ENCODE peak calls at places on chromosomes 1 and 21, in four cellular contexts. X, Z, D and A are unnamed samples.
A peak's percentile ranks its signal among the peaks of the same experiment; 100 is the strongest.

GRCh38 chr1:16242556-16243407 is 5.8 kb upstream of the CPLANE2 start:
- DNase-seq in X (no peak), Z (no peak), D (no peak), A (no peak)

GRCh38 chr1:42931108-42931539 is 27.5 kb downstream of the SLC2A1 start:
- DNase-seq in X (no peak), Z (no peak), D (no peak), A (no peak)

GRCh38 chr1:179879797-179880196 is 2.2 kb upstream of the TOR1AIP2 start:
- DNase-seq in X (no peak), Z (no peak), D (no peak), A (no peak)

GRCh38 chr1:15573477-15573876 is 11.4 kb downstream of the AGMAT start:
- DNase-seq in X (no peak), Z (no peak), D (no peak), A (no peak)

GRCh38 chr1:184531296-184531695 is 144.5 kb downstream of the C1orf21 start:
- DNase-seq in X (no peak), Z (no peak), D (no peak), A (no peak)

GRCh38 chr1:93357242-93357641 is 11.5 kb downstream of the DR1 start:
- DNase-seq in X (no peak), Z (no peak), D (no peak), A (no peak)

GRCh38 chr1:203643213-203644045 is 16.8 kb downstream of the ATP2B4 start:
- DNase-seq in X (no peak), Z (no peak), D (no peak), A (no peak)

GRCh38 chr1:125118147-125118993 is 3933.6 kb downstream of the SRGAP2C start:
- DNase-seq in X (no peak), Z (no peak), D (peak; percentile 45), A (no peak)

GRCh38 chr1:59692591-59692990 is 122.2 kb upstream of the HOOK1 start:
- DNase-seq in X (no peak), Z (no peak), D (no peak), A (no peak)

GRCh38 chr1:29478879-29479278 is 242.6 kb downstream of the PTPRU start:
- DNase-seq in X (no peak), Z (no peak), D (no peak), A (no peak)

GRCh38 chr1:61184035-61184713 is 101.8 kb downstream of the NFIA start:
- DNase-seq in X (peak; percentile 92), Z (no peak), D (peak; percentile 90), A (peak; percentile 95)

GRCh38 chr1:226821719-226822085 is 48.7 kb upstream of the PSEN2 start:
- DNase-seq in X (no peak), Z (no peak), D (no peak), A (no peak)

GRCh38 chr1:206685256-206685748 is 597 bp downstream of the MAPKAPK2 start:
- DNase-seq in X (peak; percentile 47), Z (no peak), D (peak; percentile 78), A (peak; percentile 65)

GRCh38 chr1:85078903-85079302 is 30.6 kb upstream of the MCOLN3 start:
- DNase-seq in X (no peak), Z (no peak), D (no peak), A (no peak)

GRCh38 chr1:15617874-15618684 is 821 bp downstream of the DDI2 start:
- DNase-seq in X (no peak), Z (no peak), D (no peak), A (peak; percentile 62)

GRCh38 chr1:207420109-207420508 is 34.0 kb upstream of the CR2 start:
- DNase-seq in X (no peak), Z (no peak), D (no peak), A (no peak)

GRCh38 chr1:109959974-109960744 is 24.4 kb upstream of the AHCYL1 start:
- DNase-seq in X (no peak), Z (peak; percentile 89), D (no peak), A (no peak)

GRCh38 chr1:43205671-43206070 is 33.5 kb downstream of the CFAP57 start:
- DNase-seq in X (no peak), Z (no peak), D (no peak), A (no peak)

GRCh38 chr1:196115641-196116040 is 492.6 kb downstream of the KCNT2 start:
- DNase-seq in X (peak; percentile 65), Z (no peak), D (no peak), A (no peak)

GRCh38 chr1:61241864-61242472 is 159.6 kb downstream of the NFIA start:
- DNase-seq in X (no peak), Z (no peak), D (no peak), A (no peak)

GRCh38 chr1:204706838-204707509 is 21.4 kb upstream of the LRRN2 start:
- DNase-seq in X (no peak), Z (no peak), D (no peak), A (no peak)

GRCh38 chr1:225866061-225866844 is 15.9 kb downstream of the TMEM63A start:
- DNase-seq in X (no peak), Z (no peak), D (no peak), A (no peak)

GRCh38 chr1:180515857-180516388 is 13.5 kb upstream of the ACBD6 start:
- DNase-seq in X (no peak), Z (peak; percentile 50), D (no peak), A (peak; percentile 57)

GRCh38 chr1:215877452-215877951 is 310.4 kb downstream of the KCTD3 start:
- DNase-seq in X (no peak), Z (no peak), D (no peak), A (no peak)

GRCh38 chr1:185595835-185596667 is 138.1 kb upstream of the HMCN1 start:
- DNase-seq in X (no peak), Z (peak; percentile 27), D (no peak), A (no peak)

GRCh38 chr1:21072721-21073120 is 104.0 kb downstream of the EIF4G3 start:
- DNase-seq in X (no peak), Z (no peak), D (no peak), A (no peak)

GRCh38 chr1:160997323-160998038 is 23.5 kb downstream of the F11R start:
- DNase-seq in X (peak; percentile 45), Z (no peak), D (peak; percentile 69), A (peak; percentile 75)

GRCh38 chr1:56627636-56628039 is 17.5 kb upstream of the PRKAA2 start:
- DNase-seq in X (no peak), Z (peak; percentile 90), D (no peak), A (no peak)

GRCh38 chr21:34129971-34130597 is 56.7 kb downstream of the MRPS6 start:
- DNase-seq in X (no peak), Z (no peak), D (no peak), A (no peak)

GRCh38 chr1:183293856-183294255 is 107.8 kb downstream of the LAMC2 start:
- DNase-seq in X (no peak), Z (no peak), D (no peak), A (no peak)

GRCh38 chr1:183300828-183301227 is 114.8 kb downstream of the LAMC2 start:
- DNase-seq in X (no peak), Z (no peak), D (no peak), A (no peak)

GRCh38 chr1:183300395-183300794 is 114.3 kb downstream of the LAMC2 start:
- DNase-seq in X (no peak), Z (no peak), D (no peak), A (no peak)

GRCh38 chr1:183293243-183293642 is 107.2 kb downstream of the LAMC2 start:
- DNase-seq in X (no peak), Z (no peak), D (no peak), A (no peak)

DNA sequence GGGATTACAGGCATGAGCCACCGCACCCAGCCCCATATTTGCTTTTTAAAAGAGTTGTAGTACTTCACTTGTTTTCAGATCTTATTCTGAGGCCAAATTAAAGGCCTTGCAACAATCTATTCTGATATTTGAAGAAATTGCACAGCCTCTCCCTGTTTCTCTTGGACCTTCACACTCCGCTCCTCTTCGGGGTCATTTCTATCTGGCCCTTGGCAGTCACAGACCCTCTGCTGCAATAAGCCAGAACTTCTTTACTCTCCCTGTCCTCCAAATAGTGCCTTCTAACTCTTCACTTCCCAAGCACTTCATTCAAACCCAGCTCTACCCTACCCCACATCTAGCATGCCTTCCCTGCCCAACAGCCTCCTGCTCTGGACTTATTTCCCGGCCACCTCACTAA is 110.7 kb downstream of the LAMC2 start:
- DNase-seq in X (no peak), Z (no peak), D (no peak), A (no peak)
- H3K27ac ChIP-seq in X (no peak overlapping the region), Z (no peak overlapping the region), D (no peak overlapping the region), A (no peak overlapping the region)

DNA sequence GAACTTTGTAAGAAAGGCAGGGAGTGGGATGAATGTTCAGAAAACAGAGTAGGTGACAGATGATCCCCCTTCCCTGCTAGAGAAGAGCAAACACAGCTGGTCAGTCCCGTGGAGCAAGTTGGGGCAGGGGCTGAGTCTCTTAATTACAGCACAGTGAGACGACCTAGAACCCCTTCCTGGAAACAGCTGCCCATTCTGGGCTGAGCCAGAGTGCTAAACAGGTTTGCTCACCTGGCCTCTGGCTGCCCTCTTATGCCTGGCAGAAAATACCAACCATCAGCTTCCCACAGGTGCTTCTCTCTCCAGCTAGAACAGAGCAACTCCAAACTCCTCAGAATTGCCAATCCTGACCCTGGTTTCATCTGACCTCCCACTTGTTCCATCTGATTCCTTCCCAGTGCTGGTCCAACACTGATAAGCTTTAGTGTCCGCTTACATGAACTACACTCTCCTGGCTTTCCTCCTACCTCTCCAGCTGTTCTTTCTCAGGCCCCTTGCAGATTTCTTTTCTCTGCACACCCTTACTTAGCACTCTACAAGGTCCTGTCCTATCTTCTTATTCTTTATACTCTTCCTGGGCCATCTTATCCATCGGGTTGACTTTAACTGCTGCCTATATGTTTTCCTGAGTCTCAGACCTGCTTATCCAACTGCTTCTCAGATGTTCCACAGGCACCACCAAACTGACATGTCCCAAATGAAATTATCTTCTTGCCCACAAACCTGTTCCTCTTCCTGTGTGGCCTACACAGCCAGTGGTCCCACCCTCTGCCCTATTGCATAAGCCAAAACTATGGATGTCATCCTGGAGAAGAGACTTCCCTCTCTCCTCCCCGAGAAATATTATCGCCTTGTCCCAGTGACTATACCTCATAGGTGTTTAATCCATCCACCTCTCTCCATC is 22.6 kb upstream of the COL9A2 start:
- DNase-seq in X (no peak), Z (no peak), D (no peak), A (no peak)
- H3K4me3 ChIP-seq in X (no peak overlapping the region), Z (no peak overlapping the region), D (no peak overlapping the region), A (peak overlapping the region; percentile 19)

DNA sequence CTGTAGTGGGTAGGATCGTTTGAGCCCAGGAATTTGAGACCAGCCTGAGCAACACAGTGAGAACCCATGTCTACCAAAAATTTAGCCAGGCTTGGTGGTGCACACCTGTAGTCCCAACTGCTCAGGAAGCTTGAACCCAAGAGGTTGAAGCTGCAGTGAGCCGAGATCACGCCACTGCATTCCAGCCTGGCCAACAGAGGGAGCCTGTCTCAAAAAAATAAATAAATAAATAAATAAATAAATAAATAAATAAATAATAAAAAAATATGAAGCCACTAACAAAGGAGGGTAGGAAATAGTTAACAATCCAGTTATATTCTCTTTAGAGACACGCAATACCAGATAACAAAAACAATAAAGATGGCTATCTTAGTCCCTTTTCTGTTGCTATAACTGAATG is 11.9 kb upstream of the CBR3 start:
- DNase-seq in X (no peak), Z (no peak), D (no peak), A (no peak)
- TF ChIP-seq CTCF in X (peak; percentile 37), Z (peak; percentile 53), D (peak; percentile 14), A (peak; percentile 43)

DNA sequence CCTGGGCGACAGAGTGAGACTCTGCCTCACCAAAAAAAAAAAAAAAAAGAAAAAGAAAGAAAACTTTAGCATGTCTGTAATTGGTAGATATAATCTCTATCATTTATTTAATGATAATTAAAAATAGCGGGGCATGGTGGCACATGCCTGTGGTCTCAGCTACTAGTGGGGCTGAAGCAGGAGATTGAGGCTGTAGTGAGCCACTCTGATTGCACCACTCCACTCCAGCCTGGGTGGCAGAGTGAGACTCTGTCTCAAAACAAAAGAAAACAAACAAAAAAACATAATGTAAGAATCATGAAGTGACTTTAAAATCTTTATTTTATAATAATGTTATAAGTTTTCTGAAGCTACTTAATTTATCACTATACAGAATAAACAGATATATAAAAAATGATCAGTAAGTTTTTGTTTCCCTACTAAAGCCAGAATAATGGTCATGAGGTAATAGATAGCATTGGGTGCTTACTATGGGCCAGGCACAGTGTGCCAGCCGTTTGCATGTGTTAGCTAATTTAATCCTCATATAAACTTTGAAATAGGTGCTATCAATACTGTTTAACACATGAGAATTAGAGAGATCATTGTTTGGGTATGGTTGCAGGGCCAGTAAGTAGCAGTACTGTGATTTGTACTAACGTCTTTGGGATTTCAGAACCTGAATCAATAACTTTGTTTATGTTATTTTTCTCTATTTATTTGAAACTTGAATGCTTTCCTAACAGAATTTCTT is 23.8 kb downstream of the CLIC4 start:
- DNase-seq in X (no peak), Z (no peak), D (no peak), A (no peak)
- H3K27ac ChIP-seq in X (peak overlapping the region; percentile 84), Z (no peak overlapping the region), D (no peak overlapping the region), A (peak overlapping the region; percentile 61)